ENCODE peak calls at places on chromosomes 12 and 14, in five cellular contexts. A, C, S, O and B are unnamed samples.

GRCh38 chr12:53381739-53382630 is 2.0 kb downstream of the SP1 start:
- DNase-seq in A (peak), C (peak), S (peak), O (peak), B (peak)

GRCh38 chr12:66087365-66087943 is 43.1 kb downstream of the LLPH start:
- DNase-seq in A (peak), C (peak), S (no peak), O (peak), B (peak)

GRCh38 chr14:37237094-37237493 is 39.4 kb downstream of the MIPOL1 start:
- DNase-seq in A (no peak), C (no peak), S (no peak), O (no peak), B (no peak)

GRCh38 chr12:55698241-55698955 is 9.3 kb downstream of the ITGA7 start:
- DNase-seq in A (no peak), C (no peak), S (peak), O (no peak), B (no peak)

GRCh38 chr14:102277874-102278630 is 26.9 kb downstream of the MOK start:
- DNase-seq in A (no peak), C (no peak), S (no peak), O (no peak), B (no peak)

GRCh38 chr12:19757317-19757877 is 318.1 kb downstream of the AEBP2 start:
- DNase-seq in A (peak), C (peak), S (no peak), O (peak), B (peak)

GRCh38 chr12:50764116-50764860 is 387 bp downstream of the ATF1 start:
- DNase-seq in A (peak), C (peak), S (no peak), O (peak), B (peak)

GRCh38 chr12:112946236-112947000 is 8.1 kb downstream of the OAS3 start:
- DNase-seq in A (no peak), C (no peak), S (no peak), O (no peak), B (no peak)

GRCh38 chr12:116968986-116969385 is 58.2 kb downstream of the FBXW8 start:
- DNase-seq in A (no peak), C (no peak), S (no peak), O (no peak), B (no peak)

GRCh38 chr14:100894416-100894815 is 9.1 kb downstream of the RTL1 start:
- DNase-seq in A (no peak), C (no peak), S (peak), O (no peak), B (no peak)

GRCh38 chr12:29460082-29460481 is 37.4 kb downstream of the OVCH1 start:
- DNase-seq in A (no peak), C (no peak), S (no peak), O (no peak), B (no peak)

GRCh38 chr12:99959549-99960170 is 25.1 kb downstream of the ANKS1B start:
- DNase-seq in A (no peak), C (peak), S (no peak), O (peak), B (no peak)

GRCh38 chr12:62328296-62328921 is 68.2 kb downstream of the USP15 start:
- DNase-seq in A (no peak), C (peak), S (no peak), O (no peak), B (no peak)

GRCh38 chr14:85991156-85991555 is 461.2 kb downstream of the FLRT2 start:
- DNase-seq in A (peak), C (peak), S (no peak), O (peak), B (peak)

GRCh38 chr12:104790296-104791125 is 167.6 kb downstream of the SLC41A2 start:
- DNase-seq in A (peak), C (peak), S (no peak), O (peak), B (no peak)

GRCh38 chr12:122021193-122021821 is 377 bp upstream of the BCL7A start:
- DNase-seq in A (peak), C (no peak), S (no peak), O (no peak), B (no peak)

GRCh38 chr14:61564623-61565091 is 130.7 kb upstream of the HIF1A start:
- DNase-seq in A (peak), C (peak), S (no peak), O (peak), B (peak)

GRCh38 chr12:12924169-12924568 is 27.8 kb downstream of the GPRC5D start:
- DNase-seq in A (no peak), C (no peak), S (no peak), O (no peak), B (no peak)

GRCh38 chr12:112750971-112751370 is 40.6 kb upstream of the RPH3A start:
- DNase-seq in A (peak), C (no peak), S (no peak), O (no peak), B (peak)